ENCODE peak calls at places on chromosomes 13 and 19, in five cellular contexts. One of them, this sample, is unnamed. For H3K4me1, the result is how much of the 10 kb centered on the place peaks cover.

GRCh38 chr13:36082396-36082795 is 48.8 kb downstream of the DCLK1 start:
- DNase-seq in A549: no peak
- DNase-seq in CD8-positive, alpha-beta T cell: no peak
- DNase-seq in IMR-90: no peak
- DNase-seq in endodermal cell: no peak
- DNase-seq in this sample: no peak

GRCh38 chr13:93805736-93806135 is 579.1 kb downstream of the GPC6 start:
- DNase-seq in IMR-90: no peak
- DNase-seq in CD8-positive, alpha-beta T cell: no peak
- DNase-seq in endodermal cell: no peak
- DNase-seq in A549: no peak
- DNase-seq in this sample: no peak

GRCh38 chr19:3982701-3983541 is 2.3 kb downstream of the EEF2 start:
- DNase-seq in IMR-90: peak
- DNase-seq in endodermal cell: peak
- DNase-seq in A549: no peak
- DNase-seq in CD8-positive, alpha-beta T cell: no peak
- DNase-seq in this sample: peak

GRCh38 chr13:78631077-78631476 is 27.7 kb upstream of the POU4F1 start:
- DNase-seq in CD8-positive, alpha-beta T cell: no peak
- DNase-seq in IMR-90: no peak
- DNase-seq in endodermal cell: no peak
- DNase-seq in A549: no peak
- DNase-seq in this sample: no peak

GRCh38 chr19:40365613-40366401 is 17.3 kb downstream of the PLD3 start:
- DNase-seq in A549: peak
- DNase-seq in IMR-90: peak
- DNase-seq in CD8-positive, alpha-beta T cell: peak
- DNase-seq in endodermal cell: peak
- DNase-seq in this sample: peak

GRCh38 chr13:50387124-50387581 is 371.9 kb downstream of the KCNRG start:
- DNase-seq in CD8-positive, alpha-beta T cell: peak
- DNase-seq in endodermal cell: peak
- DNase-seq in IMR-90: peak
- DNase-seq in A549: no peak
- DNase-seq in this sample: peak

GRCh38 chr19:51020988-51021651 is 1.6 kb upstream of the KLK10 start:
- DNase-seq in endodermal cell: peak
- DNase-seq in CD8-positive, alpha-beta T cell: no peak
- DNase-seq in A549: peak
- DNase-seq in IMR-90: peak
- DNase-seq in this sample: no peak

GRCh38 chr13:45257638-45258338 is 56.9 kb upstream of the KCTD4 start:
- DNase-seq in IMR-90: peak
- DNase-seq in CD8-positive, alpha-beta T cell: no peak
- DNase-seq in endodermal cell: no peak
- DNase-seq in A549: no peak
- DNase-seq in this sample: no peak

GRCh38 chr19:15113245-15114152 is 6.3 kb downstream of the SYDE1 start:
- DNase-seq in IMR-90: no peak
- DNase-seq in endodermal cell: peak
- DNase-seq in CD8-positive, alpha-beta T cell: no peak
- DNase-seq in A549: no peak
- DNase-seq in this sample: no peak

GRCh38 chr19:40362160-40362559 is 13.7 kb downstream of the PLD3 start:
- DNase-seq in endodermal cell: no peak
- DNase-seq in A549: no peak
- DNase-seq in IMR-90: no peak
- DNase-seq in CD8-positive, alpha-beta T cell: no peak
- DNase-seq in this sample: no peak

GRCh38 chr13:89486721-89487120 is 1815.5 kb downstream of the SLITRK5 start:
- DNase-seq in A549: no peak
- DNase-seq in CD8-positive, alpha-beta T cell: no peak
- DNase-seq in IMR-90: no peak
- DNase-seq in endodermal cell: no peak
- DNase-seq in this sample: no peak

GRCh38 chr19:46416077-46416709 is 2.8 kb upstream of the CCDC8 start:
- DNase-seq in IMR-90: peak
- DNase-seq in CD8-positive, alpha-beta T cell: peak
- DNase-seq in A549: peak
- DNase-seq in endodermal cell: peak
- DNase-seq in this sample: peak

GRCh38 chr13:47420012-47420411 is 523.2 kb upstream of the HTR2A start:
- DNase-seq in CD8-positive, alpha-beta T cell: no peak
- DNase-seq in IMR-90: peak
- DNase-seq in endodermal cell: no peak
- DNase-seq in A549: no peak
- DNase-seq in this sample: no peak

GRCh38 chr19:35519291-35519690 is 5.8 kb upstream of the DMKN start:
- DNase-seq in IMR-90: peak
- DNase-seq in A549: no peak
- DNase-seq in endodermal cell: no peak
- DNase-seq in CD8-positive, alpha-beta T cell: no peak
- DNase-seq in this sample: no peak

GRCh38 chr13:73849292-73849691 is 284.9 kb downstream of the KLF12 start:
- DNase-seq in CD8-positive, alpha-beta T cell: peak
- DNase-seq in endodermal cell: peak
- DNase-seq in IMR-90: peak
- DNase-seq in A549: peak
- DNase-seq in this sample: no peak

GRCh38 chr13:44283598-44283997 is 90.0 kb upstream of the SERP2 start:
- DNase-seq in A549: no peak
- DNase-seq in endodermal cell: no peak
- DNase-seq in CD8-positive, alpha-beta T cell: no peak
- DNase-seq in IMR-90: no peak
- DNase-seq in this sample: no peak

GRCh38 chr13:23889598-23890224 is 511 bp upstream of the MIPEP start:
- DNase-seq in CD8-positive, alpha-beta T cell: no peak
- DNase-seq in IMR-90: no peak
- DNase-seq in endodermal cell: no peak
- DNase-seq in A549: no peak
- DNase-seq in this sample: no peak

GRCh38 chr13:46775385-46776065 is 21.4 kb downstream of the ESD start:
- DNase-seq in IMR-90: no peak
- DNase-seq in A549: no peak
- DNase-seq in CD8-positive, alpha-beta T cell: no peak
- DNase-seq in endodermal cell: no peak
- DNase-seq in this sample: no peak

GRCh38 chr13:30042272-30042671 is 191.9 kb upstream of the UBL3 start:
- DNase-seq in IMR-90: no peak
- DNase-seq in endodermal cell: peak
- DNase-seq in A549: no peak
- DNase-seq in CD8-positive, alpha-beta T cell: no peak
- DNase-seq in this sample: no peak

GRCh38 chr13:108218044-108218974 is at the start of gene ABHD13:
- DNase-seq in CD8-positive, alpha-beta T cell: peak
- DNase-seq in endodermal cell: peak
- DNase-seq in A549: peak
- DNase-seq in IMR-90: peak
- DNase-seq in this sample: peak

GRCh38 chr19:35991731-35992450 is 3.1 kb upstream of the SDHAF1 start:
- DNase-seq in endodermal cell: no peak
- DNase-seq in IMR-90: no peak
- DNase-seq in CD8-positive, alpha-beta T cell: no peak
- DNase-seq in A549: no peak
- DNase-seq in this sample: no peak

DNA sequence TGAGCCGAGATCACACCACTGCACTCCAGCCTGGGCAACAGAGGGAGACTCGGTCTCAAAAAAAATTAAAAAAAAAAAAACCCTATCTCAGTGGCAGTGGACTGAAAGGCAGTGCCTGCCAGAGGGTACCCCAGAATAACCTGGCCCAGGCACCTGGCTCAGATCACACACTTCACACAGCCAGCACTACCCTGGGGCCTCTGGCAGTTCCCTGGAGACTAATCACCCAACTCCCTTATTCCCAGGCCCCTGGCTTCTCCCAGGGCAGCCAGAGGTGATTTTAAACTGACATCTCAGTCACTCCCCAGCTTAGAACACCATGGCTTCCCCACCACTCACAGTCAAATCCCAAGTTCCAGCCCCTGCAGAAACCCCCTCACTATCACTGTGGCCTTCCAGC is 3.5 kb upstream of the SLC27A5 start:
- DNase-seq in endodermal cell: no peak
- DNase-seq in CD8-positive, alpha-beta T cell: no peak
- DNase-seq in A549: no peak
- DNase-seq in IMR-90: no peak
- DNase-seq in this sample: no peak
- H3K4me1 ChIP-seq in endodermal cell: under half
- H3K4me1 ChIP-seq in CD8-positive, alpha-beta T cell: under half
- H3K4me1 ChIP-seq in A549: under half
- H3K4me1 ChIP-seq in IMR-90: under half
- H3K4me1 ChIP-seq in this sample: under half

DNA sequence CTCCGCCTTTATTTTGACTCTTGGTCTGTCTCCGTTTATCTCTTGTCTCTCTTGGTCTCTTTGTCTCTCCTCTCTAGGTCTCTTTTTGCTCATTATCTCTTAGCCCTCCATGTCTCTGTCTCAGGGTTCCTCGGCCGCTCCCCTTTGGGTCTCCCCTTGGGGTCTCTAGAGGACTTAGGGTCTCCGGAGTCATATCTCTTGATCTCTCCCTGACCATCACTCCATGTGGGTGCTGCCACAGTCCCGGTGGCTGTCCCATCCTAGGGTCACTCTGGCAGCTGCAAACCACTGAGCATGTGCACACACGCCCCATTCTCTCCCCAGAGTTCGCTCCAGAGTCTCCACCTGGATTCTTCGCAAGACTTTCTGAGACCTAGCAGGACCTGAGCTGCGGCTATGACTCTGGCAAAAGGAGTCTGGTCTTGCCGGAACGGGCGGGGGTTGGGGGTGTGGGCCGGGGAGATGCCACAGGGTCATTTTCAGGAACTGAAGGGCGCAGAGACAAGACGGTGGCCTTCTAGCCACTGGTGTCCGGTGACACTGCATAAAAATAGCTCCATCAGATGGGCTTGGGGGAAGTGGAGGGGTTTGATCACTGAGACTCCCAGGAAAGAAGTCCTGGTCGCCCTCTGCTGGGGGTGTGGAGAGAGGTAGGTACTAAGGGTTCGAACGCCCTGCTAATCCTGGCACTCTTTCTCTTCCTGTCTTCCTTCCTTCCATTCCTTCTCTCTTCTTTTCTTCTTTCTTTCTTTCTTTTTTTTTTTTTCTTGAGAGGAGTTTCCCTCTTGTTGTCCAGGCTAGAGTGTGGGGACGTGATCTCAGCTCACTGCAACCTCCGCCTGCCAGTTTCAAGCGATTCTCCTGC is 1.2 kb upstream of the KCNA7 start:
- DNase-seq in endodermal cell: peak
- DNase-seq in CD8-positive, alpha-beta T cell: no peak
- DNase-seq in A549: peak
- DNase-seq in IMR-90: no peak
- DNase-seq in this sample: no peak
- TF ChIP-seq CTCF in endodermal cell: peak
- TF ChIP-seq CTCF in CD8-positive, alpha-beta T cell: no peak
- TF ChIP-seq CTCF in A549: peak
- TF ChIP-seq CTCF in IMR-90: peak
- TF ChIP-seq CTCF in this sample: no peak

DNA sequence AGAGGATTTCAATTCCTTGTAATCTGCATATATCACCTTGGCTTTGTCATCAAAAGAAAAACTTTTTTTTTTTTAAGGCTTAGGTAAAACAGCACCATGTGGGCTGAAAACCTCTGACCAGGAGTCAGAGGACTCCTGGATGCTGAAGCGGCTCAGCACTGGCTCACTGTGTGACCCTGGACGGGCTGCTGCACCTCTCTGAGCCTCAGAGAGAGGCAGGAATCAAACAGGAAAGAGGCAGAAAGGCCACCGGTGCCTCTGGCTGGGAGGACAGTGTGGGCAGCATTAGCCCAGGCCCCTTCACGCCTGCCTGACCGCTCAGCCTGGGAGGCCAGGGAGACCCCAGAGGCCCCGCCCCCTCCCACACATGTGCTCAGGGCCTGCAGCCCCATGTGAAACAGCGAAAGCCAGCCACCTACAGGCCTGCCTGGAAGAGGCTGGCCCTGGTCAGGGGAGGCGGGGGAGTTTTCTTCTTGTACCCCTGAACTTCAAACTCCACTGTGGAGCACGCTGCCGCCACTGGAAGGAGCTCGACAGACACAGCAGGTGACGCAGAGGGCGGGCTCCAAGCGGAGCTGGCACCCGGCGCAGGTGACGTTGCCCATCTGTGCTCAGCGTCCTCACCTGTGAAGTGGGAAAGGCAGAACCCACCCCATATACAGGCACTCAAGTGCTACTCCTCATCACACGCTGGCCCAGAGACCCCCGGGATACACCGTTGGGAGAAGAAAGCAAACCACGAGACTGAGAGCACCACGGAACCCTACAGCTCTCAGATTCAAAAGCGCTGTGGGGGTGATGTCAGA is 39.7 kb downstream of the MLLT1 start:
- DNase-seq in endodermal cell: no peak
- DNase-seq in A549: no peak
- DNase-seq in IMR-90: no peak
- DNase-seq in CD8-positive, alpha-beta T cell: no peak
- DNase-seq in this sample: peak
- H3K4me1 ChIP-seq in endodermal cell: under half
- H3K4me1 ChIP-seq in A549: under half
- H3K4me1 ChIP-seq in IMR-90: under half
- H3K4me1 ChIP-seq in CD8-positive, alpha-beta T cell: under half
- H3K4me1 ChIP-seq in this sample: under half

GRCh38 chr19:52961981-52962380 is 700 bp downstream of the ZNF816 start:
- DNase-seq in CD8-positive, alpha-beta T cell: no peak
- DNase-seq in endodermal cell: no peak
- DNase-seq in A549: no peak
- DNase-seq in IMR-90: no peak
- DNase-seq in this sample: no peak

GRCh38 chr19:52962394-52963228 is at the start of gene ZNF816:
- DNase-seq in IMR-90: peak
- DNase-seq in endodermal cell: peak
- DNase-seq in A549: no peak
- DNase-seq in CD8-positive, alpha-beta T cell: peak
- DNase-seq in this sample: peak

GRCh38 chr19:52957591-52957990 is 5.1 kb downstream of the ZNF816 start:
- DNase-seq in A549: no peak
- DNase-seq in IMR-90: no peak
- DNase-seq in CD8-positive, alpha-beta T cell: no peak
- DNase-seq in endodermal cell: no peak
- DNase-seq in this sample: no peak

GRCh38 chr19:52956917-52957316 is 5.8 kb downstream of the ZNF816 start:
- DNase-seq in A549: no peak
- DNase-seq in IMR-90: no peak
- DNase-seq in endodermal cell: no peak
- DNase-seq in CD8-positive, alpha-beta T cell: no peak
- DNase-seq in this sample: no peak

DNA sequence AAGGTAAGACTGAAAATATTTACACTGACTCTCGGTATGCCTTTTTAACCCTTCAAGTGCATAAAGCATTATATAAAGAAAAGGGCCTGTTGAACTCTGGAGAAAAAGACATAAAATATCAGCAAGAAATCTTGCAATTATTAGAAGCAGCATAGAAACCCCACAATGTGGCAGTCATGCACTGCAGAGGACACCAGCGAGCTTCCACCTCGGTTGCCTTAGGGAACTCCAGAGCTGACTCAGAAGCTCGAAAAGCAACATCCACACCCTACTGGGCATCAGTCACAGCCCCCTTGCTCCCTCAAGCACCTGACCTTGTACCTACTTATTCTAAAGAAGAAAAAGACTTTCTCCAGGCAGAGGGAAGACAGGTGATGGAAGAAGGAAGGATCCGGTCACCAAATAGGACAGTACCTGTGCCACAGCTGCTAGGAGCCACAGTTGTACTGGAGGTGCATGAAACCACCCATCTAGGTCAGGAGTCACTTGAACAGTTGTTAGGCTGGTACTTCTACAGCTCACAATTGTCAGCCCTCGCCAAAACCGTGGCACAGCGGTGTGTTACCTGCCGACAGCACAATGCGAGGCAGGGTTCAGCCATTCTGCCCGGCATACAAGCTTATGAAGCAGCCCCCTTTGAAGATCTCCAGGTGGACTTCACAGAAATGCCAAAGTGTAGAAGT is 2.9 kb downstream of the ZNF816 start:
- DNase-seq in IMR-90: no peak
- DNase-seq in CD8-positive, alpha-beta T cell: no peak
- DNase-seq in A549: no peak
- DNase-seq in endodermal cell: peak
- DNase-seq in this sample: no peak
- TF ChIP-seq CTCF in IMR-90: no peak
- TF ChIP-seq CTCF in CD8-positive, alpha-beta T cell: no peak
- TF ChIP-seq CTCF in A549: no peak
- TF ChIP-seq CTCF in endodermal cell: no peak
- TF ChIP-seq CTCF in this sample: no peak